ENCODE peak calls at places on chromosomes 1 and 21, in seven cellular contexts. G, O, J, T, X, I and Q are unnamed samples.

GRCh38 chr1:101066260-101066936 is 40.8 kb upstream of the DPH5 start:
- DNase-seq in G (no peak), O (no peak), J (no peak), T (no peak), X (no peak), I (no peak), Q (no peak)

GRCh38 chr1:185645201-185645640 is 89.0 kb upstream of the HMCN1 start:
- DNase-seq in G (no peak), O (no peak), J (no peak), T (no peak), X (no peak), I (no peak), Q (no peak)

GRCh38 chr21:14533555-14534400 is 12.3 kb downstream of the SAMSN1 start:
- DNase-seq in G (no peak), O (no peak), J (no peak), T (peak), X (no peak), I (no peak), Q (peak)

GRCh38 chr21:43894206-43894577 is 29.2 kb downstream of the AGPAT3 start:
- DNase-seq in G (no peak), O (no peak), J (no peak), T (no peak), X (no peak), I (no peak), Q (no peak)

GRCh38 chr1:63012339-63012738 is 228.4 kb downstream of the ATG4C start:
- DNase-seq in G (no peak), O (no peak), J (no peak), T (no peak), X (no peak), I (no peak), Q (no peak)

GRCh38 chr1:1353389-1354151 is 4.4 kb upstream of the DVL1 start:
- DNase-seq in G (no peak), O (no peak), J (no peak), T (no peak), X (no peak), I (no peak), Q (no peak)

GRCh38 chr1:55632058-55632457 is 416.9 kb upstream of the USP24 start:
- DNase-seq in G (no peak), O (no peak), J (no peak), T (no peak), X (peak), I (no peak), Q (no peak)

GRCh38 chr1:81329061-81329460 is 471.7 kb upstream of the ADGRL2 start:
- DNase-seq in G (no peak), O (no peak), J (no peak), T (no peak), X (no peak), I (no peak), Q (no peak)

GRCh38 chr1:176450526-176450925 is 12.4 kb upstream of the PAPPA2 start:
- DNase-seq in G (no peak), O (peak), J (no peak), T (no peak), X (no peak), I (no peak), Q (no peak)

GRCh38 chr1:31843506-31843905 is 27.7 kb upstream of the SPOCD1 start:
- DNase-seq in G (no peak), O (peak), J (no peak), T (no peak), X (peak), I (peak), Q (no peak)

GRCh38 chr1:153774780-153775431 is at the start of gene SLC27A3:
- DNase-seq in G (no peak), O (no peak), J (no peak), T (peak), X (no peak), I (no peak), Q (no peak)

GRCh38 chr1:61081637-61082335 is 575 bp upstream of the NFIA start:
- DNase-seq in G (peak), O (peak), J (peak), T (no peak), X (no peak), I (no peak), Q (peak)

GRCh38 chr1:193318347-193318746 is 131.9 kb upstream of the B3GALT2 start:
- DNase-seq in G (no peak), O (no peak), J (no peak), T (no peak), X (no peak), I (no peak), Q (no peak)

GRCh38 chr1:151707541-151708065 is 9.0 kb downstream of the CELF3 start:
- DNase-seq in G (no peak), O (no peak), J (no peak), T (no peak), X (no peak), I (no peak), Q (no peak)

GRCh38 chr1:150963535-150964489 is 10.8 kb downstream of the CERS2 start:
- DNase-seq in G (no peak), O (no peak), J (no peak), T (no peak), X (no peak), I (no peak), Q (no peak)

GRCh38 chr1:156214024-156214748 is 1.4 kb downstream of the PMF1 start:
- DNase-seq in G (no peak), O (peak), J (no peak), T (no peak), X (no peak), I (no peak), Q (no peak)

GRCh38 chr1:161235957-161236775 is 1.8 kb downstream of the NR1I3 start:
- DNase-seq in G (no peak), O (no peak), J (no peak), T (no peak), X (no peak), I (no peak), Q (no peak)

GRCh38 chr1:6864166-6864565 is 78.9 kb downstream of the CAMTA1 start:
- DNase-seq in G (no peak), O (no peak), J (no peak), T (no peak), X (no peak), I (no peak), Q (no peak)

GRCh38 chr1:198575715-198576641 is 35.5 kb upstream of the ATP6V1G3 start:
- DNase-seq in G (no peak), O (no peak), J (no peak), T (peak), X (no peak), I (no peak), Q (peak)

GRCh38 chr1:45334308-45335245 is 5.4 kb upstream of the TOE1 start:
- DNase-seq in G (no peak), O (no peak), J (no peak), T (no peak), X (no peak), I (no peak), Q (no peak)

GRCh38 chr21:14235101-14235500 is 19.1 kb downstream of the RBM11 start:
- DNase-seq in G (no peak), O (no peak), J (no peak), T (no peak), X (no peak), I (no peak), Q (no peak)

GRCh38 chr1:229271448-229272120 is 673 bp downstream of the RAB4A start:
- DNase-seq in G (peak), O (peak), J (no peak), T (peak), X (no peak), I (no peak), Q (no peak)

GRCh38 chr1:50279622-50280320 is 143.5 kb downstream of the DMRTA2 start:
- DNase-seq in G (no peak), O (peak), J (no peak), T (no peak), X (no peak), I (no peak), Q (no peak)

GRCh38 chr1:13756557-13757315 is 56.7 kb downstream of the PRDM2 start:
- DNase-seq in G (no peak), O (no peak), J (no peak), T (no peak), X (no peak), I (no peak), Q (no peak)

GRCh38 chr1:28178690-28179485 is 2.4 kb upstream of the PTAFR start:
- DNase-seq in G (no peak), O (no peak), J (no peak), T (no peak), X (no peak), I (no peak), Q (no peak)

GRCh38 chr1:3419415-3420204 is 34.9 kb upstream of the ARHGEF16 start:
- DNase-seq in G (no peak), O (no peak), J (no peak), T (no peak), X (no peak), I (no peak), Q (no peak)

GRCh38 chr1:12173631-12174121 is 6.9 kb downstream of the TNFRSF1B start:
- DNase-seq in G (no peak), O (no peak), J (peak), T (peak), X (no peak), I (no peak), Q (peak)

GRCh38 chr1:53145942-53146708 is 3.7 kb upstream of the SLC1A7 start:
- DNase-seq in G (peak), O (peak), J (no peak), T (no peak), X (peak), I (peak), Q (no peak)

GRCh38 chr1:159817276-159818041 is 9.2 kb upstream of the SLAMF8 start:
- DNase-seq in G (no peak), O (no peak), J (no peak), T (no peak), X (peak), I (no peak), Q (no peak)